ENCODE peak calls at places on chromosomes 2 and 18, in six cellular contexts. R is Jurkat, Clone E6-1; F is endothelial cell; Q is naive thymus-derived CD4-positive, alpha-beta T cell; I is amniotic stem cell; J is NT2/D1. S is an unnamed sample.

GRCh38 chr2:238786792-238787490 is 60.9 kb upstream of the TWIST2 start:
- DNase-seq in Q (no peak), J (no peak), I (no peak), R (no peak), F (no peak), S (no peak)

GRCh38 chr18:28175930-28176673 is 828 bp downstream of the CDH2 start:
- DNase-seq in I (no peak), R (no peak), F (peak), Q (no peak), J (no peak), S (no peak)

GRCh38 chr2:42336361-42336965 is 24.6 kb downstream of the COX7A2L start:
- DNase-seq in Q (no peak), F (no peak), R (no peak), J (no peak), I (no peak), S (no peak)

GRCh38 chr2:234304945-234305344 is 191.9 kb downstream of the ARL4C start:
- DNase-seq in J (peak), Q (no peak), R (no peak), I (no peak), F (no peak), S (no peak)

GRCh38 chr2:48600917-48601316 is 16.7 kb upstream of the GTF2A1L start:
- DNase-seq in Q (no peak), J (no peak), F (no peak), I (peak), R (no peak), S (no peak)

GRCh38 chr2:18378020-18378653 is 182.3 kb downstream of the RDH14 start:
- DNase-seq in Q (peak), I (peak), F (peak), R (peak), J (peak), S (no peak)

GRCh38 chr2:96580771-96581170 is 44.2 kb downstream of the ARID5A start:
- DNase-seq in F (no peak), I (no peak), J (peak), Q (no peak), R (no peak), S (no peak)

GRCh38 chr18:3383381-3383915 is 66.5 kb upstream of the TGIF1 start:
- DNase-seq in Q (no peak), F (no peak), J (peak), I (no peak), R (no peak), S (no peak)

GRCh38 chr18:31876707-31877106 is 66.2 kb downstream of the TRAPPC8 start:
- DNase-seq in R (no peak), J (no peak), F (no peak), Q (no peak), I (no peak), S (no peak)

GRCh38 chr2:8938384-8938783 is 65.1 kb downstream of the MBOAT2 start:
- DNase-seq in F (no peak), Q (no peak), R (no peak), J (no peak), I (no peak), S (no peak)

GRCh38 chr18:75198046-75198445 is 10.9 kb downstream of the PTGR3 start:
- DNase-seq in J (no peak), I (no peak), Q (no peak), R (no peak), F (no peak), S (no peak)

GRCh38 chr2:108403494-108403893 is 25.7 kb downstream of the SULT1C4 start:
- DNase-seq in Q (no peak), F (no peak), I (no peak), J (peak), R (no peak), S (peak)

GRCh38 chr2:238326801-238327365 is 6.6 kb downstream of the TRAF3IP1 start:
- DNase-seq in F (no peak), J (no peak), Q (no peak), R (no peak), I (no peak), S (no peak)

GRCh38 chr2:123696799-123697410 is 328.2 kb upstream of the CNTNAP5 start:
- DNase-seq in J (no peak), R (peak), Q (no peak), F (no peak), I (no peak), S (no peak)

GRCh38 chr2:113240150-113240914 is 38.4 kb downstream of the PAX8 start:
- DNase-seq in Q (no peak), J (no peak), F (no peak), R (no peak), I (peak), S (peak)

GRCh38 chr2:127419448-127420038 is 1.3 kb downstream of the PROC start:
- DNase-seq in R (no peak), Q (no peak), I (no peak), F (no peak), J (no peak), S (no peak)

GRCh38 chr2:9648821-9649220 is 18.0 kb upstream of the YWHAQ start:
- DNase-seq in J (no peak), F (no peak), Q (no peak), I (no peak), R (no peak), S (no peak)

GRCh38 chr2:218168016-218168415 is 1.3 kb upstream of the CXCR1 start:
- DNase-seq in F (no peak), R (no peak), J (no peak), Q (no peak), I (no peak), S (no peak)

GRCh38 chr2:29047083-29047840 is 27.1 kb downstream of the PCARE start:
- DNase-seq in R (peak), Q (no peak), F (no peak), J (no peak), I (no peak), S (no peak)

GRCh38 chr2:45001629-45002385 is 7.4 kb downstream of the SIX2 start:
- DNase-seq in R (no peak), I (no peak), F (no peak), Q (no peak), J (no peak), S (no peak)

GRCh38 chr18:2898131-2898640 is 51.4 kb downstream of the EMILIN2 start:
- DNase-seq in R (no peak), F (no peak), Q (no peak), I (no peak), J (no peak), S (no peak)

GRCh38 chr2:105038383-105039061 is 653 bp downstream of the MRPS9 start:
- DNase-seq in I (no peak), Q (no peak), R (no peak), F (no peak), J (peak), S (no peak)

GRCh38 chr2:108620656-108621055 is 86.4 kb downstream of the LIMS1 start:
- DNase-seq in F (no peak), I (no peak), R (no peak), J (no peak), Q (no peak), S (no peak)

GRCh38 chr2:30252723-30253688 is 21.7 kb downstream of the LBH start:
- DNase-seq in R (no peak), F (no peak), I (peak), Q (no peak), J (no peak), S (no peak)

GRCh38 chr2:43950383-43951008 is 45.3 kb downstream of the LRPPRC start:
- DNase-seq in I (no peak), F (peak), Q (peak), J (no peak), R (peak), S (no peak)